ENCODE peak calls at places on chromosomes 12 and 14, in nine cellular contexts. R is GM13977, U is fibroblast of pulmonary artery, J is psoas muscle, L is transverse colon, T is ascending aorta, S is mesothelial cell of epicardium, Z is breast epithelium, X is astrocyte of the spinal cord. Q is an unnamed sample.
A peak's percentile ranks its signal among the peaks of the same experiment; 100 is the strongest.

GRCh38 chr12:42469355-42470006 is 120.1 kb downstream of the PRICKLE1 start:
- DNase-seq in U (no peak), T (no peak), S (no peak), J (no peak), Z (no peak), X (no peak), R (peak; percentile 70), L (peak; percentile 13), Q (no peak)

GRCh38 chr12:128818065-128819022 is 5.4 kb downstream of the SLC15A4 start:
- DNase-seq in L (no peak), U (peak; percentile 71), J (no peak), T (peak; percentile 86), Z (no peak), S (no peak), R (peak; percentile 58), X (peak; percentile 48), Q (no peak)

GRCh38 chr12:56590237-56590830 is 39.8 kb downstream of the BAZ2A start:
- DNase-seq in J (no peak), Z (no peak), X (no peak), T (no peak), L (no peak), R (peak; percentile 54), U (peak; percentile 50), S (no peak), Q (no peak)

GRCh38 chr12:21509768-21510167 is 8.2 kb downstream of the GOLT1B start:
- DNase-seq in R (peak; percentile 32), T (no peak), Z (no peak), S (no peak), L (no peak), U (no peak), X (no peak), J (no peak), Q (no peak)

GRCh38 chr14:96167224-96168148 is 37.2 kb upstream of the BDKRB2 start:
- DNase-seq in S (peak; percentile 9), X (peak; percentile 40), J (no peak), Z (peak; percentile 13), R (no peak), L (peak; percentile 50), U (peak; percentile 39), T (no peak), Q (no peak)

GRCh38 chr12:752673-753400 is 458 bp downstream of the WNK1 start:
- DNase-seq in L (peak; percentile 69), X (peak; percentile 48), U (peak; percentile 49), J (peak; percentile 75), S (peak; percentile 65), T (peak; percentile 80), R (peak; percentile 65), Z (peak; percentile 38), Q (peak; percentile 67)

GRCh38 chr12:6966351-6966750 is 4.1 kb downstream of the PHB2 start:
- DNase-seq in U (no peak), S (no peak), X (no peak), T (no peak), R (no peak), J (no peak), L (no peak), Z (no peak), Q (no peak)

GRCh38 chr14:20798318-20798717 is 4.3 kb downstream of the RNASE1 start:
- DNase-seq in J (no peak), L (no peak), T (no peak), X (no peak), U (no peak), Z (no peak), S (no peak), R (no peak), Q (no peak)

GRCh38 chr14:76846331-76847047 is 20.3 kb downstream of the LRRC74A start:
- DNase-seq in L (no peak), J (no peak), R (no peak), Z (no peak), T (peak; percentile 49), S (no peak), U (no peak), X (no peak), Q (no peak)

GRCh38 chr12:105072888-105073488 is 11.3 kb downstream of the ALDH1L2 start:
- DNase-seq in S (no peak), Z (no peak), J (no peak), R (no peak), X (no peak), L (no peak), U (no peak), T (no peak), Q (no peak)

GRCh38 chr12:58413794-58414193 is 472.4 kb downstream of the ATP23 start:
- DNase-seq in S (no peak), U (peak; percentile 83), T (no peak), Z (no peak), L (no peak), J (no peak), R (no peak), X (peak; percentile 75), Q (no peak)

GRCh38 chr12:45893240-45893639 is 97.1 kb downstream of the SCAF11 start:
- DNase-seq in X (no peak), L (no peak), S (no peak), R (no peak), T (no peak), Z (no peak), J (no peak), U (peak; percentile 18), Q (no peak)

GRCh38 chr12:90027889-90028570 is 319.4 kb upstream of the ATP2B1 start:
- DNase-seq in L (no peak), R (no peak), U (no peak), T (no peak), J (no peak), S (no peak), X (no peak), Z (no peak), Q (no peak)
- TF ChIP-seq CTCF in L (no peak), R (no peak), U (no peak), T (no peak), J (no peak), S (no peak), X (no peak), Z (no peak), Q (no peak)

DNA sequence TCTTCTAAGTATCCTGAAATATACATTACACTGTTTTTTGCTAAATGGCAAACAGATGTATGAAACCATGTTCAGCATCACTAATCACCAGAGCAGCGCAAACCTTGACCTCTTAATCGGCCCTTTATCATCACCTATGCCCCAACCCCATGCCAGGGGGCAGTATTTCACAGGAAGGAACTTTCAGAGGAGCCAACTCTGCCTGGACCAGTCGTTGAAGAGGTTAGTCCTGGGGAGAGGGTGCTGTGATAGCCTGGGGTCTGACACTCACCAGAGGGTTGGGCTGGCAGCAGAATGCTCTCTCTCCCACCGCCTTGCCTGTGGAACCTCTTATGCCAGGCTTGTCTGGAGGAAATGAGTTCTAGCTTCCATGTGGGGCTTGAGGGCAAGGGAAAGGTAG is 411.7 kb downstream of the TMEM117 start:
- DNase-seq in J (no peak), S (no peak), T (no peak), R (no peak), X (no peak), U (no peak), Z (no peak), L (no peak), Q (no peak)
- TF ChIP-seq CTCF in J (no peak), S (no peak), T (no peak), R (peak; percentile 7), X (no peak), U (no peak), Z (no peak), L (no peak), Q (no peak)

GRCh38 chr12:47407730-47408129 is 298.1 kb downstream of the RPAP3 start:
- DNase-seq in T (no peak), X (no peak), R (no peak), Z (no peak), S (no peak), U (no peak), L (no peak), J (no peak), Q (no peak)
- TF ChIP-seq CTCF in T (no peak), X (no peak), R (no peak), Z (no peak), S (no peak), U (no peak), L (no peak), J (no peak), Q (no peak)

GRCh38 chr12:28190321-28191017 is at the start of gene CCDC91:
- DNase-seq in S (peak; percentile 83), R (peak; percentile 87), U (peak; percentile 90), X (peak; percentile 80), T (peak; percentile 95), Z (peak; percentile 89), J (peak; percentile 85), L (peak; percentile 90), Q (peak; percentile 72)
- TF ChIP-seq CTCF in S (no peak), R (no peak), U (no peak), X (no peak), T (no peak), Z (peak; percentile 27), J (peak; percentile 6), L (no peak), Q (no peak)

GRCh38 chr14:55440385-55440784 is at the start of gene TBPL2:
- DNase-seq in X (no peak), R (no peak), J (no peak), L (no peak), S (no peak), U (no peak), T (no peak), Z (no peak), Q (no peak)
- TF ChIP-seq CTCF in X (peak; percentile 30), R (peak; percentile 30), J (no peak), L (no peak), S (no peak), U (peak; percentile 30), T (no peak), Z (no peak), Q (no peak)

DNA sequence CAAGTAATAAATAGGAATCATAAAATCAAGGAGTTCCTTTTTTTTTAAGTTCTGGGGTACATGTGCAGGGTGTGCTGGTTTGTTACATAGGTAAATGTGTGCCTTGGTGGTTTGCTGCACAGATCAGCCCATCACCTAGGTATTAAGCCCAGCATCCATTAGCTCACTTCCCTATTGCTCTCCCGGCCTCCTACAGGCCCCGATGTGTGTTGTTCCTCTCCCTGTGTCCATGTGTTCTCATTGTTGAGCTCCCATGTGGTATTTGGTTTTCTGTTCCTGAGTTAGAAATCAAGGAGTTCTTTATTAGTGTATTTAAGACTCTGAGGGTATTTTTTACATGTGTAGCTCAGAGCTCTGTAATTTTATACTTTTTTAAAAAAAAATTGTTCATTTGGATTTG is 86.0 kb downstream of the SCFD1 start:
- DNase-seq in Z (no peak), U (no peak), L (no peak), J (no peak), X (no peak), S (no peak), T (no peak), R (no peak), Q (no peak)
- TF ChIP-seq CTCF in Z (no peak), U (no peak), L (no peak), J (no peak), X (no peak), S (no peak), T (no peak), R (no peak), Q (no peak)

Q was measured in endothelial cell.